ENCODE peak calls at places on chromosomes 1 and 21, in seven cellular contexts. M is A549, Z is SK-N-SH, U is endothelial cell of umbilical vein, Y is neural progenitor cell, F is PC-3, P is MM.1S. L is an unnamed sample.

GRCh38 chr1:89535537-89535936 is 10.9 kb downstream of the LRRC8B start:
- DNase-seq in M (no peak), Z (no peak), U (no peak), Y (no peak), F (no peak), P (no peak), L (no peak)

GRCh38 chr1:219076536-219076935 is 97.1 kb upstream of the LYPLAL1 start:
- DNase-seq in M (no peak), Z (no peak), U (no peak), Y (no peak), F (no peak), P (no peak), L (no peak)

GRCh38 chr1:33161061-33161681 is 20.7 kb downstream of the TRIM62 start:
- DNase-seq in M (no peak), Z (peak; percentile 97), U (peak; percentile 66), Y (peak; percentile 78), F (no peak), P (no peak), L (peak; percentile 49)

GRCh38 chr1:14598498-14599172 is at the start of gene KAZN:
- DNase-seq in M (no peak), Z (peak; percentile 72), U (no peak), Y (peak; percentile 91), F (peak; percentile 40), P (no peak), L (no peak)

GRCh38 chr1:153565529-153566374 is at the start of gene S100A2:
- DNase-seq in M (peak; percentile 88), Z (no peak), U (peak; percentile 84), Y (no peak), F (peak; percentile 98), P (no peak), L (peak; percentile 91)

GRCh38 chr1:93751391-93752250 is 70.0 kb upstream of the BCAR3 start:
- DNase-seq in M (no peak), Z (no peak), U (no peak), Y (no peak), F (no peak), P (no peak), L (no peak)

GRCh38 chr1:818611-819291 is 105.0 kb upstream of the SAMD11 start:
- DNase-seq in M (no peak), Z (no peak), U (no peak), Y (no peak), F (no peak), P (no peak), L (no peak)

GRCh38 chr1:155219592-155220031 is 11.1 kb downstream of the MTX1 start:
- DNase-seq in M (no peak), Z (peak; percentile 67), U (no peak), Y (peak; percentile 50), F (no peak), P (no peak), L (peak; percentile 20)

GRCh38 chr21:24738063-24738462 is 869.2 kb downstream of the MRPL39 start:
- DNase-seq in M (no peak), Z (no peak), U (no peak), Y (no peak), F (no peak), P (no peak), L (no peak)

GRCh38 chr1:26936823-26937222 is 15.3 kb downstream of the NUDC start:
- DNase-seq in M (no peak), Z (no peak), U (no peak), Y (no peak), F (no peak), P (no peak), L (no peak)

GRCh38 chr1:228515200-228515834 is 28.1 kb downstream of the RNF187 start:
- DNase-seq in M (peak; percentile 60), Z (peak; percentile 76), U (peak; percentile 60), Y (peak; percentile 57), F (peak; percentile 68), P (peak; percentile 52), L (peak; percentile 27)

GRCh38 chr1:176110203-176110602 is 96.9 kb downstream of the COP1 start:
- DNase-seq in M (no peak), Z (no peak), U (no peak), Y (no peak), F (no peak), P (no peak), L (peak; percentile 58)

GRCh38 chr1:203273869-203274602 is 31.3 kb upstream of the BTG2 start:
- DNase-seq in M (no peak), Z (no peak), U (no peak), Y (peak; percentile 32), F (no peak), P (peak; percentile 69), L (no peak)
- H3K4me1 ChIP-seq in M (peaks cover 6% of the 10 kb centered on the region), Z (no peaks in the 10 kb centered on the region), U (peaks cover 5% of the 10 kb centered on the region), Y (peaks cover 30% of the 10 kb centered on the region), F (peaks cover 15% of the 10 kb centered on the region), P (peaks cover 74% of the 10 kb centered on the region), L (peaks cover 10% of the 10 kb centered on the region)

GRCh38 chr21:29817450-29817849 is 122.3 kb downstream of the GRIK1 start:
- DNase-seq in M (no peak), Z (no peak), U (no peak), Y (no peak), F (no peak), P (no peak), L (no peak)
- H3K4me2 ChIP-seq in M (no peak overlapping the region), Z (no peak overlapping the region), U (no peak overlapping the region), Y (no peak overlapping the region), F (no peak overlapping the region), P (no peak overlapping the region), L (no peak overlapping the region)

GRCh38 chr1:202553560-202554038 is 156.7 kb downstream of the SYT2 start:
- DNase-seq in M (no peak), Z (no peak), U (no peak), Y (no peak), F (no peak), P (no peak), L (no peak)
- H3K4me1 ChIP-seq in M (peaks cover 13% of the 10 kb centered on the region), Z (peaks cover 26% of the 10 kb centered on the region), U (no peaks in the 10 kb centered on the region), Y (no peaks in the 10 kb centered on the region), F (peaks cover 4% of the 10 kb centered on the region), P (peaks cover 33% of the 10 kb centered on the region), L (no peaks in the 10 kb centered on the region)

GRCh38 chr1:116001739-116002487 is 25.6 kb downstream of the SLC22A15 start:
- DNase-seq in M (no peak), Z (no peak), U (no peak), Y (no peak), F (peak; percentile 25), P (no peak), L (no peak)
- H3K4me2 ChIP-seq in M (no peak overlapping the region), Z (no peak overlapping the region), U (no peak overlapping the region), Y (no peak overlapping the region), F (no peak overlapping the region), P (no peak overlapping the region), L (no peak overlapping the region)

DNA sequence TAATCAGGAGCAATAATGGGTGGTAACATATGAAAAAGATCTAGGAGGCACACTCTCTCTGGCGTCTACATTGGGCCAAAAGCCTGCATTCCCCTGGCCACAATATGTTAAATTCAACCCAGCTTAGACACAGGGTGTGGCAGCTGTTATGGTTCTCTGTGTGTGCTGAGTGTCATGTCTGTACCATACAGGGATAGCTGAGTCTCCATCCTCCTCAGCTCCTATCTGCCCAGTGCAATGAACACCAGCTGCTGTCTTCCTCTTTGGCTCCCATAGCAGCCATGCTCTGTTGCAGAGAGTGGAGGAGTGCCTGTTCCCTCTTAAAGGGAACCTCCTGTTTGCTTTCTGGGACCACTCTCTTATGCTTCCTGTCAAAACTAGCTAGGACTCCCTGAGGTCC is 14.3 kb downstream of the S100A11 start:
- DNase-seq in M (no peak), Z (no peak), U (no peak), Y (no peak), F (no peak), P (no peak), L (no peak)
- H3K4me1 ChIP-seq in M (no peaks in the 10 kb centered on the region), Z (no peaks in the 10 kb centered on the region), U (no peaks in the 10 kb centered on the region), Y (peaks cover 20% of the 10 kb centered on the region), F (peaks cover 11% of the 10 kb centered on the region), P (peaks cover 7% of the 10 kb centered on the region), L (no peaks in the 10 kb centered on the region)

GRCh38 chr1:40612345-40612831 is 53.1 kb downstream of the RIMS3 start:
- DNase-seq in M (peak; percentile 54), Z (peak; percentile 78), U (peak; percentile 71), Y (peak; percentile 74), F (peak; percentile 85), P (peak; percentile 72), L (peak; percentile 49)
- H3K4me2 ChIP-seq in M (peak overlapping the region; percentile 18), Z (peak overlapping the region; percentile 35), U (no peak overlapping the region), Y (no peak overlapping the region), F (peak overlapping the region; percentile 74), P (no peak overlapping the region), L (no peak overlapping the region)

GRCh38 chr1:41537788-41538351 is 53.4 kb upstream of the EDN2 start:
- DNase-seq in M (no peak), Z (no peak), U (peak; percentile 82), Y (no peak), F (peak; percentile 57), P (no peak), L (peak; percentile 90)
- H3K4me1 ChIP-seq in M (no peaks in the 10 kb centered on the region), Z (peaks cover 5% of the 10 kb centered on the region), U (peaks cover 5% of the 10 kb centered on the region), Y (peaks cover 9% of the 10 kb centered on the region), F (no peaks in the 10 kb centered on the region), P (no peaks in the 10 kb centered on the region), L (peaks cover 5% of the 10 kb centered on the region)

GRCh38 chr21:40210251-40210650 is 343.0 kb downstream of the PCP4 start:
- DNase-seq in M (no peak), Z (no peak), U (no peak), Y (no peak), F (no peak), P (no peak), L (no peak)

GRCh38 chr21:40208206-40208950 is 341.1 kb downstream of the PCP4 start:
- DNase-seq in M (no peak), Z (no peak), U (no peak), Y (no peak), F (no peak), P (no peak), L (no peak)

GRCh38 chr21:40204956-40205355 is 337.7 kb downstream of the PCP4 start:
- DNase-seq in M (no peak), Z (no peak), U (no peak), Y (peak; percentile 3), F (no peak), P (no peak), L (no peak)

DNA sequence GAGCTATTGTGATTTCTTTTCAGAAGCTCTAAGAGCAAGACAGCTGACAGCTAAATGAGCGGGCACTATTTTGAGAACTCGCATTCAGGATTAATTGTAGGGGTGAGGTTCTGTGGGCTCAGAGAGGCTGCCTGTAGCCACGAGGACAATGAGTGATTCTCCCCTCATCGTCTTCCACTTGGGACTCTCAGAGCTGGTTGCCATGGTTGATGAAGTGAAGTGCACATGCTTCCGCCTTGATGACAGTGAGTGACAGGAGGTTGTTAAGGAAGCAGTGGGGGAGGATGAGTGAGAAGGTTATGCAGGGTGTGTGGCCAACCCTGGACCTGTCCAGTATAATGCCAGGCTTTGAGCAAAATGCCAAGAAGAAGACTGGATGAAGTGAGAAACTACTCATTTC is 341.7 kb downstream of the PCP4 start:
- DNase-seq in M (no peak), Z (no peak), U (no peak), Y (no peak), F (no peak), P (no peak), L (no peak)
- H3K4me2 ChIP-seq in M (no peak overlapping the region), Z (no peak overlapping the region), U (no peak overlapping the region), Y (no peak overlapping the region), F (no peak overlapping the region), P (no peak overlapping the region), L (no peak overlapping the region)

DNA sequence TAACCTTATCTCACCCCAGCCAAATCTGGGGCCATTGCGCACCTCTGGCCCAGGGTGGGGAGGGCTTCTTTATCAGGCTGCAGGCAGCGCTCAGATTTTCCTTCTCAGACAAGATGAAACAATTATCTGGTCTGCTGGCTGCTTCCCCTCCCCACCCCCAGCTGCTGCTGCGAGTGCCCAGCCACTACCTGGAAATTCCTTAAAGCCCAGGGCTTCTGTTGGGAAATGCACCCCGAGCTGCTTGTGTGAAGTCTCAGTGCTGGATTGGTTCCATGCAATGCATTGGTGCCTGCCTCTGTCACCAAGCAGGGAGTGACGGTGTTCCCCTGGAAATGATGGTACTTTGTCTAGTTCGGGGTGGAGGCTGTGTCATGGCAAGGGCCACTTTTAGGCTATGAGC is 18.5 kb upstream of the ACTL8 start:
- DNase-seq in M (no peak), Z (no peak), U (no peak), Y (peak; percentile 27), F (no peak), P (no peak), L (no peak)
- H3K4me1 ChIP-seq in M (no peaks in the 10 kb centered on the region), Z (no peaks in the 10 kb centered on the region), U (no peaks in the 10 kb centered on the region), Y (peaks cover 16% of the 10 kb centered on the region), F (no peaks in the 10 kb centered on the region), P (no peaks in the 10 kb centered on the region), L (no peaks in the 10 kb centered on the region)

L was measured in fibroblast of lung.